ENCODE peak calls at places on chromosomes 12 and 14, in nine cellular contexts. X, C, N, U, H, L, J, B and V are unnamed samples.

GRCh38 chr12:54993181-54993835 is 8.7 kb upstream of the TESPA1 start:
- DNase-seq in X (peak; percentile 59), C (peak; percentile 60), N (peak; percentile 82), U (peak; percentile 58), H (peak; percentile 63), L (peak; percentile 74), J (no peak), B (peak; percentile 68), V (peak; percentile 44)

GRCh38 chr14:43872752-43873655 is 634.1 kb downstream of the FSCB start:
- DNase-seq in X (peak; percentile 1), C (no peak), N (peak; percentile 88), U (no peak), H (no peak), L (no peak), J (no peak), B (no peak), V (no peak)

GRCh38 chr14:33551963-33552362 is 398.9 kb downstream of the EGLN3 start:
- DNase-seq in X (no peak), C (no peak), N (peak; percentile 48), U (no peak), H (no peak), L (no peak), J (no peak), B (no peak), V (no peak)

GRCh38 chr14:22174412-22174811 is 414.6 kb downstream of the DAD1 start:
- DNase-seq in X (peak; percentile 67), C (no peak), N (no peak), U (no peak), H (no peak), L (no peak), J (no peak), B (no peak), V (no peak)

GRCh38 chr14:76293923-76294322 is 82.0 kb upstream of the ESRRB start:
- DNase-seq in X (peak; percentile 73), C (no peak), N (no peak), U (no peak), H (no peak), L (no peak), J (no peak), B (no peak), V (no peak)

GRCh38 chr12:51636581-51636980 is 45.5 kb downstream of the SCN8A start:
- DNase-seq in X (no peak), C (no peak), N (no peak), U (no peak), H (no peak), L (no peak), J (no peak), B (no peak), V (no peak)

GRCh38 chr12:52333321-52333720 is 12.1 kb upstream of the KRT83 start:
- DNase-seq in X (no peak), C (no peak), N (no peak), U (no peak), H (no peak), L (no peak), J (no peak), B (no peak), V (no peak)

GRCh38 chr12:57816855-57817151 is 1.7 kb downstream of the AVIL start:
- DNase-seq in X (no peak), C (no peak), N (no peak), U (no peak), H (no peak), L (no peak), J (no peak), B (peak; percentile 66), V (peak; percentile 95)

GRCh38 chr14:100846309-100846859 is 20.5 kb downstream of the MEG3 start:
- DNase-seq in X (no peak), C (no peak), N (no peak), U (no peak), H (no peak), L (no peak), J (no peak), B (no peak), V (no peak)

GRCh38 chr12:12560587-12561304 is 1.9 kb downstream of the DUSP16 start:
- DNase-seq in X (peak; percentile 92), C (peak; percentile 41), N (peak; percentile 30), U (no peak), H (peak; percentile 71), L (no peak), J (peak; percentile 66), B (peak; percentile 23), V (peak; percentile 80)

GRCh38 chr12:131559517-131560516 is 151.1 kb upstream of the SFSWAP start:
- DNase-seq in X (no peak), C (no peak), N (peak; percentile 38), U (no peak), H (no peak), L (peak; percentile 26), J (no peak), B (peak; percentile 25), V (no peak)

GRCh38 chr12:124390442-124391116 is 95.7 kb downstream of the RFLNA start:
- DNase-seq in X (no peak), C (no peak), N (no peak), U (no peak), H (peak; percentile 77), L (peak; percentile 27), J (peak; percentile 23), B (no peak), V (peak; percentile 72)

GRCh38 chr14:104524726-104525125 is 54.8 kb upstream of the C14orf180 start:
- DNase-seq in X (no peak), C (no peak), N (no peak), U (no peak), H (no peak), L (no peak), J (no peak), B (no peak), V (no peak)

GRCh38 chr12:5260591-5261086 is 171.3 kb upstream of the NTF3 start:
- DNase-seq in X (no peak), C (no peak), N (no peak), U (no peak), H (no peak), L (no peak), J (no peak), B (no peak), V (no peak)

GRCh38 chr14:51066576-51066975 is 28.3 kb downstream of the TRIM9 start:
- DNase-seq in X (no peak), C (no peak), N (no peak), U (no peak), H (no peak), L (no peak), J (no peak), B (no peak), V (no peak)
- TF ChIP-seq REST in X (no peak), C (no peak), N (no peak), U (no peak), H (no peak), L (no peak), J (no peak), B (no peak), V (no peak)

GRCh38 chr14:30194769-30195168 is 267.1 kb upstream of the PRKD1 start:
- DNase-seq in X (no peak), C (no peak), N (no peak), U (no peak), H (no peak), L (no peak), J (no peak), B (no peak), V (peak; percentile 33)
- TF ChIP-seq REST in X (no peak), C (no peak), N (no peak), U (no peak), H (no peak), L (no peak), J (no peak), B (no peak), V (no peak)

GRCh38 chr14:89444536-89445125 is 27.6 kb upstream of the FOXN3 start:
- DNase-seq in X (no peak), C (no peak), N (no peak), U (no peak), H (no peak), L (no peak), J (no peak), B (no peak), V (no peak)

GRCh38 chr14:89442280-89442679 is 25.2 kb upstream of the FOXN3 start:
- DNase-seq in X (no peak), C (no peak), N (no peak), U (no peak), H (no peak), L (no peak), J (no peak), B (no peak), V (no peak)

GRCh38 chr14:89443002-89443660 is 26.1 kb upstream of the FOXN3 start:
- DNase-seq in X (no peak), C (no peak), N (no peak), U (no peak), H (no peak), L (no peak), J (no peak), B (no peak), V (no peak)

GRCh38 chr14:89444044-89444443 is 27.0 kb upstream of the FOXN3 start:
- DNase-seq in X (no peak), C (no peak), N (no peak), U (no peak), H (no peak), L (no peak), J (no peak), B (no peak), V (no peak)

GRCh38 chr14:89440997-89441909 is 24.2 kb upstream of the FOXN3 start:
- DNase-seq in X (no peak), C (no peak), N (peak; percentile 96), U (no peak), H (no peak), L (no peak), J (no peak), B (peak; percentile 21), V (no peak)
- TF ChIP-seq REST in X (no peak), C (no peak), N (no peak), U (no peak), H (no peak), L (no peak), J (no peak), B (no peak), V (no peak)

GRCh38 chr12:14850929-14851663 is 7.8 kb upstream of the ART4 start:
- DNase-seq in X (no peak), C (no peak), N (no peak), U (no peak), H (no peak), L (no peak), J (peak; percentile 16), B (no peak), V (no peak)

GRCh38 chr12:14849664-14850063 is 6.3 kb upstream of the ART4 start:
- DNase-seq in X (no peak), C (no peak), N (no peak), U (no peak), H (no peak), L (no peak), J (no peak), B (no peak), V (no peak)

GRCh38 chr12:14852880-14853279 is 9.6 kb upstream of the ART4 start:
- DNase-seq in X (no peak), C (no peak), N (peak; percentile 21), U (no peak), H (no peak), L (no peak), J (no peak), B (no peak), V (no peak)

GRCh38 chr12:14854586-14855163 is 11.3 kb upstream of the ART4 start:
- DNase-seq in X (no peak), C (no peak), N (no peak), U (no peak), H (no peak), L (no peak), J (no peak), B (no peak), V (no peak)

DNA sequence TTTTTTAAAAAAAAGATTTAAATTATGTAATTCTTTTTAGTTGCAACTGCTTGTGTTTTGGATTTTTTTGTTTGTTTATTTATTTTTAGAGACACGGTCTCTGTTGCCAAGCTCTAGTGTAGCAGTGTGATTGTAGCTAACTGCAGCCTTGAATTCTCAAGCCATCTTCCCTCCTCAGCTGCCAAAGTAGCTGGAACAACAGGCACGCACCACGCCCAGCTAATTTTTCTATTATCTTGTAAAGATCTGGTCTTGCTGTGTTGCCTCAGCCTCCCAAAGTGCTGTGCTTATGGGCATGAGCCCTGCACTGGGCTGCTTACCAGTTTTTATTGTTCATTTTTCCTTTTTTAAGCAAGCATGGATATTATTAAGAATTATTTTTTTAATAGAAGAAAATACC is 10.6 kb upstream of the ART4 start:
- DNase-seq in X (no peak), C (no peak), N (no peak), U (no peak), H (no peak), L (no peak), J (no peak), B (no peak), V (no peak)
- TF ChIP-seq REST in X (no peak), C (no peak), N (no peak), U (no peak), H (no peak), L (no peak), J (no peak), B (no peak), V (no peak)